ENCODE peak calls at places on chromosomes 2 and 18, in five cellular contexts. Y, H, J, X and D are unnamed samples.

GRCh38 chr2:120667981-120668380 is 67.7 kb upstream of the GLI2 start:
- DNase-seq in Y (no peak), X (no peak), H (no peak), J (no peak), D (no peak)

GRCh38 chr2:151289972-151290335 is 486 bp upstream of the NMI start:
- DNase-seq in Y (no peak), H (peak; percentile 25), J (no peak), X (peak; percentile 61), D (no peak)

GRCh38 chr18:37254256-37254880 is 311.2 kb downstream of the CELF4 start:
- DNase-seq in Y (no peak), H (no peak), J (no peak), X (no peak), D (no peak)

GRCh38 chr2:11748018-11748860 is 1.8 kb downstream of the LPIN1 start:
- DNase-seq in J (no peak), X (no peak), Y (no peak), H (peak; percentile 71), D (no peak)

GRCh38 chr2:238100049-238100820 is at the start of gene ESPNL:
- DNase-seq in X (no peak), J (no peak), H (peak; percentile 66), Y (no peak), D (no peak)

GRCh38 chr18:10912790-10913560 is 236.4 kb downstream of the PIEZO2 start:
- DNase-seq in X (peak; percentile 94), J (no peak), Y (no peak), H (no peak), D (no peak)

GRCh38 chr2:96875498-96876035 is 5.7 kb upstream of the SEMA4C start:
- DNase-seq in Y (no peak), J (no peak), X (no peak), H (peak; percentile 85), D (no peak)

GRCh38 chr2:108428286-108429009 is 20.6 kb upstream of the GCC2 start:
- DNase-seq in Y (no peak), J (no peak), X (no peak), H (no peak), D (no peak)

GRCh38 chr2:127486247-127486912 is 39.9 kb downstream of the IWS1 start:
- DNase-seq in H (no peak), J (no peak), Y (no peak), X (peak; percentile 36), D (no peak)

GRCh38 chr2:179818546-179818945 is 42.9 kb downstream of the ZNF385B start:
- DNase-seq in H (no peak), X (peak; percentile 25), Y (no peak), J (no peak), D (no peak)

GRCh38 chr2:213640742-213641425 is 356.6 kb downstream of the SPAG16 start:
- DNase-seq in J (no peak), H (no peak), X (no peak), Y (no peak), D (no peak)

GRCh38 chr2:33212151-33212550 is 264.3 kb upstream of the RASGRP3 start:
- DNase-seq in J (no peak), X (peak; percentile 99), Y (no peak), H (no peak), D (no peak)

GRCh38 chr2:174112073-174112472 is 136.3 kb downstream of the OLA1 start:
- DNase-seq in Y (no peak), H (no peak), J (no peak), X (no peak), D (no peak)

GRCh38 chr2:12676771-12677170 is 40.0 kb upstream of the TRIB2 start:
- DNase-seq in Y (no peak), J (no peak), X (no peak), H (no peak), D (no peak)

GRCh38 chr2:7703523-7704144 is 786.4 kb downstream of the RNF144A start:
- DNase-seq in J (no peak), Y (no peak), H (no peak), X (no peak), D (no peak)

GRCh38 chr18:4181882-4182568 is 273.1 kb downstream of the DLGAP1 start:
- DNase-seq in Y (no peak), H (no peak), J (no peak), X (no peak), D (no peak)

DNA sequence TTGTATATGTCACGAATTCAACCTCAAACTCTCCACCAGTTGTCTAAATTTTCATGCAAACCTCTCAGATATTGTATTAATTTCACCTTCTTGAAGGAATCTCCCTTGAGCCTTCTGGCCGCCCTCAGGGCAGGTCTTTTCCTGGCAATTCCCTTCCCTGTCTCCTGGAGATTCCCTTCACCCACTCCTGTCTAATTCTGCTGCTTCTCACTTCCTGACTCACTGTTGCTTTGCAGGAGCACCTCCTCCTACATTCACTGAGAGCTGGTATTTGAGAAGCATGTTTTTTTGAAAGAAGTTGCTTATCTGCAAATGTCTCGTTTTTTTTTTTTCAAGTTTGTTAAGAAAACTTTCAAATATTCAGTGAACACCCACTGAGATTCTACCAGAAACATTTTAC is 79.9 kb upstream of the OTOS start:
- DNase-seq in H (no peak), Y (no peak), X (peak; percentile 61), J (peak; percentile 10), D (no peak)
- H3K4me3 ChIP-seq in H (no peak overlapping the region), Y (no peak overlapping the region), X (no peak overlapping the region), J (no peak overlapping the region), D (no peak overlapping the region)

GRCh38 chr18:38966846-38967245 is 1401.2 kb upstream of the CELF4 start:
- DNase-seq in H (no peak), X (no peak), J (no peak), Y (no peak), D (no peak)

GRCh38 chr18:38972571-38972970 is 1407.0 kb upstream of the CELF4 start:
- DNase-seq in H (no peak), Y (no peak), X (no peak), J (no peak), D (no peak)
- H3K4me3 ChIP-seq in H (no peak overlapping the region), Y (no peak overlapping the region), X (no peak overlapping the region), J (no peak overlapping the region), D (no peak overlapping the region)

GRCh38 chr2:17754773-17755425 is 961 bp downstream of the GEN1 start:
- DNase-seq in J (no peak), H (peak; percentile 40), X (peak; percentile 26), Y (no peak), D (no peak)
- H3K4me3 ChIP-seq in J (peak overlapping the region; percentile 93), H (peak overlapping the region; percentile 99), X (peak overlapping the region; percentile 84), Y (peak overlapping the region; percentile 89), D (peak overlapping the region; percentile 90)

GRCh38 chr2:68367918-68368656 is 3.0 kb downstream of the PLEK start:
- DNase-seq in H (no peak), Y (no peak), J (no peak), X (peak; percentile 3), D (no peak)

GRCh38 chr2:68369340-68369734 is 4.3 kb downstream of the PLEK start:
- DNase-seq in H (no peak), J (no peak), X (no peak), Y (no peak), D (no peak)

GRCh38 chr2:68366083-68366560 is 1.0 kb downstream of the PLEK start:
- DNase-seq in H (no peak), Y (no peak), J (peak; percentile 61), X (no peak), D (no peak)

GRCh38 chr2:68371138-68371537 is 6.1 kb downstream of the PLEK start:
- DNase-seq in J (no peak), H (no peak), Y (no peak), X (no peak), D (no peak)

GRCh38 chr2:68368657-68369339 is 3.7 kb downstream of the PLEK start:
- DNase-seq in H (no peak), J (no peak), X (peak; percentile 60), Y (no peak), D (no peak)
- H3K4me3 ChIP-seq in H (no peak overlapping the region), J (peak overlapping the region; percentile 54), X (no peak overlapping the region), Y (no peak overlapping the region), D (no peak overlapping the region)

GRCh38 chr2:76169289-76169688 is 458.6 kb upstream of the GCFC2 start:
- DNase-seq in H (no peak), X (no peak), Y (no peak), J (no peak), D (no peak)

GRCh38 chr2:76175295-76175694 is 464.6 kb upstream of the GCFC2 start:
- DNase-seq in Y (no peak), J (no peak), H (no peak), X (no peak), D (no peak)

GRCh38 chr2:76169985-76170384 is 459.3 kb upstream of the GCFC2 start:
- DNase-seq in H (no peak), X (no peak), Y (no peak), J (no peak), D (no peak)

GRCh38 chr2:76174505-76174904 is 463.8 kb upstream of the GCFC2 start:
- DNase-seq in X (no peak), H (no peak), J (no peak), Y (no peak), D (no peak)

GRCh38 chr2:76170856-76171255 is 460.1 kb upstream of the GCFC2 start:
- DNase-seq in Y (no peak), H (no peak), J (no peak), X (no peak), D (no peak)
- H3K4me3 ChIP-seq in Y (no peak overlapping the region), H (no peak overlapping the region), J (no peak overlapping the region), X (no peak overlapping the region), D (no peak overlapping the region)

DNA sequence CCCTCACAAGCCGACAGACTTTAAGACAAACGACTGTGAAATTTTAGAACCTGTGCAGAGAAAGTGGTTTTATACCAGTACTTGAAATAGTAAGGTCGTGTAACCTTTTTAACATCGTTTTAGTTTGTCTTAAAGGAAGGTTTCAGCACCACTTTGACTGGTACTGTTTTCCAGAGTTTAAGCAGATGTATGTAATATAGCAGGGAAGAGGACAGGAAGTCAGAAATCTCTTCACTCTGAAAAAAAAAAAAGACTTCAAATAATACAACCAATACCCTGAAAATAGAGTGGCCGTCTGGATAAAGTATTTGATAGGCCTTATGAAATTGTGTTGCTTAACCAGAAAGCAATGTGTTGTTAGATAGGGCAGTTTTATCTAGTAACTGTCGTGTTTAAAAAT is 1.5 kb downstream of the SPATS2L start:
- DNase-seq in X (peak; percentile 49), H (no peak), J (no peak), Y (no peak), D (no peak)
- H3K4me3 ChIP-seq in X (peak overlapping the region; percentile 63), H (peak overlapping the region; percentile 95), J (peak overlapping the region; percentile 86), Y (peak overlapping the region; percentile 94), D (peak overlapping the region; percentile 77)

DNA sequence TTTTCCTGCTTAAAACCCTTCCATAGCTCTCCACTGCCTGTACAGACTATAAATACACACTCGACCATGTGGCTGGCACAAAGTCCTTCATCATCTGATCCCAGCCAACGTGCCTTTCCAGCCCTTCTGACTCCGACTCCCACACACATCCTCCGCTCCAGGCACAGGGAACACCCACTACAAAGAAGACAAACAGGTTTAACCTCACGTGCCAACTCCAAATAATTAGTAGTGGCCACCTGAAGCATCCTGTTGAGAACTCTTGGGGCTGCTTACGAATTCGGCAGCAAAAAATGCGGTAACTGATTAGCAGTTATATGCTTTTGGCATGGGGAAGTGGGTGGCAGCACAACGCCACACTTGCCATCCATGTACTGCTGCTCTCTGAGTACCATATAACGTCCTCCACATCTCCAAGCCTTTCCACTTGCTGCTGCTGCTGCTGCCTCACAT is 12.1 kb downstream of the SPIRE1 start:
- DNase-seq in Y (no peak), H (no peak), X (peak; percentile 65), J (peak; percentile 74), D (no peak)
- H3K4me3 ChIP-seq in Y (peak overlapping the region; percentile 42), H (no peak overlapping the region), X (no peak overlapping the region), J (no peak overlapping the region), D (no peak overlapping the region)